ENCODE peak calls at places on chromosomes 16 and 17, in six cellular contexts. O is ovary, M is left ventricle myocardium inferior, L is pancreas, N is GM23338, F is lung. Y is an unnamed sample. For H3K27me3 and H3K4me1, the result is how much of the 10 kb centered on the place peaks cover.

GRCh38 chr17:63452091-63452978 is 6.2 kb upstream of the CYB561 start:
- DNase-seq in F (no peak), N (no peak), L (no peak), O (no peak), M (no peak), Y (no peak)

GRCh38 chr16:89884041-89884421 is 10.6 kb downstream of the TCF25 start:
- DNase-seq in M (no peak), F (no peak), L (no peak), O (no peak), N (no peak), Y (no peak)

GRCh38 chr17:9127340-9127739 is 106.0 kb downstream of the NTN1 start:
- DNase-seq in N (no peak), M (no peak), L (no peak), O (no peak), F (no peak), Y (no peak)

GRCh38 chr17:51050291-51051033 is 70.2 kb downstream of the SPAG9 start:
- DNase-seq in M (no peak), O (no peak), L (no peak), N (no peak), F (no peak), Y (no peak)

GRCh38 chr16:1983053-1983543 is 895 bp upstream of the GFER start:
- DNase-seq in N (no peak), M (no peak), O (no peak), L (peak), F (no peak), Y (no peak)

GRCh38 chr17:74960739-74961342 is 11.7 kb downstream of the HID1 start:
- DNase-seq in N (peak), M (no peak), F (peak), O (no peak), L (peak), Y (no peak)

GRCh38 chr17:45833826-45834439 is 10.7 kb upstream of the SPPL2C start:
- DNase-seq in N (no peak), F (no peak), M (no peak), O (no peak), L (peak), Y (no peak)

GRCh38 chr16:2194166-2194834 is 2.1 kb downstream of the CASKIN1 start:
- DNase-seq in N (no peak), M (no peak), L (no peak), F (no peak), O (no peak), Y (no peak)

GRCh38 chr17:50429793-50430192 is 3.8 kb downstream of the ACSF2 start:
- DNase-seq in O (no peak), F (no peak), N (no peak), M (no peak), L (no peak), Y (no peak)

GRCh38 chr16:12213180-12213579 is 236.6 kb downstream of the SNX29 start:
- DNase-seq in L (no peak), O (no peak), N (no peak), M (no peak), F (no peak), Y (no peak)

GRCh38 chr16:77169650-77170236 is 21.2 kb upstream of the MON1B start:
- DNase-seq in O (no peak), F (peak), N (peak), L (no peak), M (no peak), Y (no peak)

GRCh38 chr17:39553326-39553945 is 54.3 kb downstream of the NEUROD2 start:
- DNase-seq in M (no peak), L (no peak), O (no peak), F (no peak), N (no peak), Y (no peak)

GRCh38 chr16:82882982-82883863 is 256.5 kb downstream of the CDH13 start:
- DNase-seq in L (no peak), N (no peak), O (no peak), F (no peak), M (no peak), Y (no peak)

GRCh38 chr16:19177111-19177747 is 9.2 kb downstream of the SYT17 start:
- DNase-seq in N (peak), M (no peak), F (no peak), O (no peak), L (no peak), Y (no peak)

GRCh38 chr16:67922740-67923139 is 8.9 kb downstream of the CTRL start:
- DNase-seq in L (peak), N (no peak), O (no peak), F (no peak), M (no peak), Y (no peak)

GRCh38 chr16:58125781-58126335 is 3.3 kb downstream of the CFAP20 start:
- DNase-seq in F (no peak), L (no peak), O (no peak), N (no peak), M (no peak), Y (no peak)

GRCh38 chr16:4377573-4378146 is 6.0 kb downstream of the VASN start:
- DNase-seq in M (no peak), F (no peak), N (peak), L (peak), O (no peak), Y (no peak)

GRCh38 chr16:66924527-66925321 is 611 bp downstream of the RRAD start:
- DNase-seq in M (peak), F (no peak), L (peak), N (peak), O (no peak), Y (peak)

GRCh38 chr16:47448830-47449575 is 11.9 kb downstream of the ITFG1 start:
- DNase-seq in L (no peak), F (no peak), M (no peak), O (no peak), N (no peak), Y (no peak)

GRCh38 chr16:78396673-78397072 is 297.2 kb downstream of the WWOX start:
- DNase-seq in N (no peak), O (no peak), L (no peak), M (no peak), F (no peak), Y (no peak)

GRCh38 chr17:78442648-78443128 is 64.2 kb downstream of the PGS1 start:
- DNase-seq in O (peak), M (peak), N (no peak), L (peak), F (peak), Y (peak)

GRCh38 chr16:27174007-27174406 is 29.3 kb upstream of the KDM8 start:
- DNase-seq in N (no peak), L (no peak), O (no peak), F (no peak), M (no peak), Y (no peak)

GRCh38 chr16:84243732-84244131 is 3.9 kb upstream of the KCNG4 start:
- DNase-seq in O (no peak), N (no peak), F (no peak), L (no peak), M (no peak), Y (no peak)

GRCh38 chr16:67115649-67116048 is 5.9 kb downstream of the PHAF1 start:
- DNase-seq in N (no peak), F (no peak), O (no peak), M (no peak), L (no peak), Y (peak)

GRCh38 chr17:20313891-20314290 is 153.4 kb downstream of the LGALS9B start:
- DNase-seq in L (no peak), F (no peak), N (no peak), M (no peak), O (no peak), Y (no peak)

GRCh38 chr17:73835605-73836004 is 191.4 kb upstream of the SDK2 start:
- DNase-seq in L (no peak), F (no peak), O (no peak), M (no peak), N (no peak), Y (no peak)

GRCh38 chr17:19242926-19243325 is 5.8 kb downstream of the EPN2 start:
- DNase-seq in F (no peak), O (no peak), L (no peak), N (no peak), M (no peak), Y (no peak)

GRCh38 chr17:8108972-8109668 is 9.2 kb downstream of the ALOXE3 start:
- DNase-seq in M (no peak), L (peak), N (peak), O (no peak), F (no peak), Y (no peak)

GRCh38 chr16:79050063-79050462 is 550.5 kb downstream of the MAF start:
- DNase-seq in F (no peak), L (no peak), M (no peak), O (no peak), N (no peak), Y (no peak)

GRCh38 chr17:37698856-37699255 is 46.0 kb downstream of the HNF1B start:
- DNase-seq in N (no peak), O (no peak), L (no peak), F (no peak), M (no peak), Y (no peak)

GRCh38 chr16:1884155-1884760 is 12.3 kb upstream of the MEIOB start:
- DNase-seq in M (no peak), O (no peak), N (peak), F (no peak), L (no peak), Y (no peak)

GRCh38 chr17:51251010-51251409 is 8.8 kb downstream of the MBTD1 start:
- DNase-seq in L (no peak), O (no peak), N (no peak), F (no peak), M (no peak), Y (no peak)

GRCh38 chr17:46751425-46751824 is 67.1 kb downstream of the WNT3 start:
- DNase-seq in N (no peak), L (no peak), F (no peak), M (no peak), O (no peak), Y (no peak)

GRCh38 chr16:57592591-57593003 is 35.8 kb upstream of the ADGRG1 start:
- DNase-seq in L (peak), F (no peak), N (no peak), M (no peak), O (no peak), Y (no peak)

GRCh38 chr17:43401293-43401692 is 2.5 kb downstream of the ARL4D start:
- DNase-seq in O (no peak), L (no peak), M (no peak), N (no peak), F (no peak), Y (peak)

GRCh38 chr17:21286771-21287702 is 2.5 kb downstream of the MAP2K3 start:
- DNase-seq in L (peak), M (no peak), N (no peak), O (peak), F (peak), Y (no peak)

GRCh38 chr16:81765111-81765919 is 13.8 kb upstream of the PLCG2 start:
- DNase-seq in F (peak), M (no peak), L (no peak), N (no peak), O (no peak), Y (no peak)

GRCh38 chr17:48427598-48427997 is 2.4 kb downstream of the SKAP1 start:
- DNase-seq in O (no peak), F (no peak), N (no peak), M (no peak), L (no peak), Y (no peak)

GRCh38 chr17:48438662-48439061 is 8.6 kb upstream of the SKAP1 start:
- DNase-seq in L (no peak), M (no peak), F (no peak), N (no peak), O (no peak), Y (no peak)

GRCh38 chr17:48429638-48430586 is at the start of gene SKAP1:
- DNase-seq in L (peak), O (no peak), M (no peak), N (peak), F (no peak), Y (peak)

GRCh38 chr17:48429156-48429555 is 858 bp downstream of the SKAP1 start:
- DNase-seq in L (no peak), F (no peak), O (no peak), M (no peak), N (no peak), Y (no peak)

DNA sequence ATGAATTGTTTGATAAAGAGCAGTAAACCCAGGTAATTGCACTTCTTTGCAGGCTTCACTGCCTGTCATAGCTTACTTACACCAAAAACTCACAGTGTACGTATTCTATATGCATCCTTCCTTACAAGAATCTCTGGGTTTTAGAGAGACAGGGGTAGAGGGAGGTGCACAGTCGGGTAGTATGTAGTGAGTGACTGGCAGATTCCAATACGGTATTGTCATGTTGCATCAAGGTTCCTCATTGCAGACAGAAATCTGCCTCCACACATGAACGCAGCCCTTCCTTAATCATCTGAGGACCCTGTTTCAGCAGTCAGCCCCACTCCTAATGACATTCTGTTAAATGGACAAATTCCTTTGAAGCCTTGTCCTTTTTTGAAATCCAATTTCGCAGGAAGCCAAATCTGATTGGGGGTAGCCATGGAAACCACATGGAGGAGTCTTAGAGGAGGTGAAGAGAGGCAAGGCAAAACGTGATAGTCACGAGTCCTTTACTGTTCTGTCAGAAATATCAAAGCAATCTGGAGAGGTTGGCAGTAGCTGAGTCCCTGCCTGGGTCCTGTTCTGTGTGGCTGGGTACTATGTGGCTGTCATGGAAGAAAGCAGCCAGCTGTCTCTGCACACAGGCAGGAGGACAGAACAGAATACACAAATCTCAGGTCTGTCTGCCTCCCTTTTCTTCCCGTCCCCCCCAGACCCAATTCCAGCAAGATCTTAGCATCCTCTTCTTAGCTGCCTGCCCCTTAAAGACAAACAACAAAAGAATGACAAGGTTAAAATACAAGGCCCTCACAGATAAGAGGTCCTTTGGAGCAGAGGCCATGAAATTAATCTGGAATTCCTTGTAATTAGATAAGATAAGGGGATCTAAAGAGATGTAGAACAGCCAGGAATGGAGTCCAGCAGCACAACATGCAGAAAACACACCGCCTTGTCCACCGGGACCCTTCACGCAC is 3.1 kb upstream of the SKAP1 start:
- DNase-seq in F (no peak), N (no peak), M (no peak), O (no peak), L (no peak), Y (no peak)
- H3K27me3 ChIP-seq in F (under half), N (half or more), M (half or more), O (under half), L (under half), Y (under half)

GRCh38 chr16:7976125-7976524 is 614.2 kb downstream of the TMEM114 start:
- DNase-seq in F (no peak), N (no peak), L (no peak), O (no peak), M (no peak), Y (no peak)
- H3K4me1 ChIP-seq in F (under half), N (under half), L (under half), O (under half), M (under half), Y (under half)

GRCh38 chr17:79904865-79905264 is 65.6 kb upstream of the CBX4 start:
- DNase-seq in L (no peak), N (no peak), O (no peak), M (no peak), F (no peak), Y (no peak)

GRCh38 chr17:79909121-79909520 is 69.9 kb upstream of the CBX4 start:
- DNase-seq in L (peak), N (no peak), F (no peak), O (no peak), M (no peak), Y (no peak)

GRCh38 chr17:79905832-79906231 is 66.6 kb upstream of the CBX4 start:
- DNase-seq in M (no peak), N (no peak), F (no peak), L (no peak), O (no peak), Y (peak)

GRCh38 chr17:79907217-79907715 is 68.0 kb upstream of the CBX4 start:
- DNase-seq in N (no peak), F (no peak), M (no peak), L (no peak), O (no peak), Y (peak)

GRCh38 chr17:79907855-79908254 is 68.6 kb upstream of the CBX4 start:
- DNase-seq in N (no peak), L (no peak), M (no peak), F (peak), O (no peak), Y (no peak)
- H3K27me3 ChIP-seq in N (under half), L (under half), M (half or more), F (under half), O (under half), Y (under half)

GRCh38 chr17:71689782-71690181 is 431.0 kb upstream of the SOX9 start:
- DNase-seq in N (no peak), L (no peak), O (no peak), M (no peak), F (no peak), Y (no peak)
- H3K4me1 ChIP-seq in N (under half), L (under half), O (under half), M (under half), F (under half), Y (under half)

GRCh38 chr16:88787579-88788314 is 2.7 kb upstream of the PIEZO1 start:
- DNase-seq in N (no peak), F (no peak), O (no peak), L (no peak), M (no peak), Y (no peak)
- H3K27me3 ChIP-seq in N (under half), F (under half), O (under half), L (under half), M (half or more), Y (under half)

GRCh38 chr17:57915980-57916757 is 39.0 kb downstream of the CUEDC1 start:
- DNase-seq in M (no peak), L (peak), O (no peak), N (peak), F (no peak), Y (no peak)
- H3K4me1 ChIP-seq in M (half or more), L (under half), O (under half), N (under half), F (under half), Y (under half)

GRCh38 chr17:5118219-5118618 is 2.4 kb downstream of the USP6 start:
- DNase-seq in L (peak), M (no peak), N (no peak), F (no peak), O (no peak), Y (peak)
- H3K27me3 ChIP-seq in L (under half), M (half or more), N (under half), F (under half), O (under half), Y (under half)